ENCODE peak calls at places on chromosomes 3 and 15, in four cellular contexts. C, V, X and R are unnamed samples.

GRCh38 chr3:110495201-110495927 is 576.3 kb upstream of the NECTIN3 start:
- DNase-seq in C (no peak), V (no peak), X (no peak), R (no peak)

GRCh38 chr15:44633603-44634002 is 29.9 kb downstream of the SPG11 start:
- DNase-seq in C (peak; percentile 79), V (no peak), X (no peak), R (no peak)

GRCh38 chr3:72338082-72338941 is 509.9 kb downstream of the SHQ1 start:
- DNase-seq in C (peak; percentile 68), V (no peak), X (no peak), R (no peak)

GRCh38 chr15:90230071-90230494 is 3.7 kb downstream of the CIB1 start:
- DNase-seq in C (no peak), V (peak; percentile 55), X (no peak), R (no peak)

GRCh38 chr3:177830411-177830849 is 633.1 kb upstream of the TBL1XR1 start:
- DNase-seq in C (peak; percentile 98), V (no peak), X (no peak), R (no peak)

GRCh38 chr3:31427623-31428022 is 105.1 kb upstream of the STT3B start:
- DNase-seq in C (no peak), V (no peak), X (no peak), R (no peak)

GRCh38 chr15:50181983-50182232 is at the start of gene SLC27A2:
- DNase-seq in C (no peak), V (peak; percentile 68), X (no peak), R (no peak)

GRCh38 chr3:181729071-181729915 is 17.6 kb downstream of the SOX2 start:
- DNase-seq in C (no peak), V (no peak), X (no peak), R (no peak)

GRCh38 chr3:16297991-16298885 is 33.2 kb downstream of the OXNAD1 start:
- DNase-seq in C (no peak), V (no peak), X (no peak), R (no peak)

GRCh38 chr15:77731067-77731466 is 98.4 kb upstream of the LINGO1 start:
- DNase-seq in C (no peak), V (no peak), X (no peak), R (no peak)

GRCh38 chr15:51076898-51077564 is 17.7 kb downstream of the TNFAIP8L3 start:
- DNase-seq in C (peak; percentile 78), V (peak; percentile 32), X (no peak), R (peak; percentile 90)

GRCh38 chr15:50452927-50453326 is 28.7 kb downstream of the USP8 start:
- DNase-seq in C (peak; percentile 44), V (no peak), X (no peak), R (no peak)

GRCh38 chr3:171615742-171616141 is 155.5 kb upstream of the TNIK start:
- DNase-seq in C (peak; percentile 30), V (no peak), X (no peak), R (no peak)

GRCh38 chr15:38688761-38689160 is 124.1 kb upstream of the RASGRP1 start:
- DNase-seq in C (no peak), V (no peak), X (no peak), R (no peak)

GRCh38 chr3:126971891-126972351 is 11.0 kb upstream of the PLXNA1 start:
- DNase-seq in C (peak; percentile 95), V (peak; percentile 54), X (no peak), R (peak; percentile 60)

GRCh38 chr15:31129769-31130303 is 28.3 kb upstream of the TRPM1 start:
- DNase-seq in C (no peak), V (no peak), X (no peak), R (no peak)

GRCh38 chr15:22253676-22254408 is 173.5 kb downstream of the OR4M2 start:
- DNase-seq in C (no peak), V (no peak), X (no peak), R (no peak)

GRCh38 chr3:135034881-135035440 is 239.9 kb downstream of the EPHB1 start:
- DNase-seq in C (peak; percentile 6), V (no peak), X (no peak), R (no peak)

GRCh38 chr3:54654776-54655175 is 273.1 kb downstream of the LRTM1 start:
- DNase-seq in C (no peak), V (no peak), X (no peak), R (no peak)

GRCh38 chr3:170278632-170279031 is 56.4 kb downstream of the PRKCI start:
- DNase-seq in C (no peak), V (peak; percentile 30), X (no peak), R (no peak)

GRCh38 chr3:38724392-38724736 is 74.9 kb upstream of the SCN5A start:
- DNase-seq in C (no peak), V (no peak), X (no peak), R (no peak)

GRCh38 chr15:64490598-64491259 is 30.4 kb downstream of the ZNF609 start:
- DNase-seq in C (peak; percentile 14), V (no peak), X (no peak), R (no peak)

GRCh38 chr3:120560304-120561250 is 35.6 kb upstream of the NDUFB4 start:
- DNase-seq in C (peak; percentile 48), V (no peak), X (no peak), R (no peak)

GRCh38 chr3:171824076-171824475 is 13.8 kb upstream of the PLD1 start:
- DNase-seq in C (no peak), V (peak; percentile 42), X (no peak), R (no peak)

GRCh38 chr3:67461667-67462142 is 192.7 kb downstream of the SUCLG2 start:
- DNase-seq in C (peak; percentile 71), V (no peak), X (no peak), R (no peak)

GRCh38 chr3:150930839-150931238 is 25.6 kb upstream of the MINDY4B start:
- DNase-seq in C (no peak), V (no peak), X (no peak), R (no peak)

GRCh38 chr3:64977308-64978100 is 289.7 kb upstream of the ADAMTS9 start:
- DNase-seq in C (peak; percentile 60), V (no peak), X (no peak), R (no peak)

DNA sequence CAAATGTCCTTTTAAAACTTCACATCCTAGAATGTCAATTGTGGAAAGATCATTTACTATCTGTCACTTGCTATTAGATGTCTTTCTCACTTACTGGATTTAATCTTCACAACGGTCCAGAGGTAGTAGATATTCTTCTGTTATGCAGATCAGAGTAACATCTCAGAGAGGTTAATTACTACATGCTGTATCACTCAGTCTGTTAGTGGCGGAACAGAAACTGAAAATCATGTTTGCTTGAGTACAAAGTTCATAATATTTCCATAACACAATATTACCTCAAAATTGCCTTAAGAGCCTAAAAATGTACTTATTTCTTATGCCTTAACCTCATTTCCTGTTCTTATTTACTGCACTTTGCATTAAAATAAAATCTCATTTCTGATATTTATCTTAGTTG is 28.6 kb upstream of the GPR149 start:
- DNase-seq in C (no peak), V (no peak), X (no peak), R (no peak)
- TF ChIP-seq CTCF in C (no peak), V (no peak), X (no peak), R (no peak)

DNA sequence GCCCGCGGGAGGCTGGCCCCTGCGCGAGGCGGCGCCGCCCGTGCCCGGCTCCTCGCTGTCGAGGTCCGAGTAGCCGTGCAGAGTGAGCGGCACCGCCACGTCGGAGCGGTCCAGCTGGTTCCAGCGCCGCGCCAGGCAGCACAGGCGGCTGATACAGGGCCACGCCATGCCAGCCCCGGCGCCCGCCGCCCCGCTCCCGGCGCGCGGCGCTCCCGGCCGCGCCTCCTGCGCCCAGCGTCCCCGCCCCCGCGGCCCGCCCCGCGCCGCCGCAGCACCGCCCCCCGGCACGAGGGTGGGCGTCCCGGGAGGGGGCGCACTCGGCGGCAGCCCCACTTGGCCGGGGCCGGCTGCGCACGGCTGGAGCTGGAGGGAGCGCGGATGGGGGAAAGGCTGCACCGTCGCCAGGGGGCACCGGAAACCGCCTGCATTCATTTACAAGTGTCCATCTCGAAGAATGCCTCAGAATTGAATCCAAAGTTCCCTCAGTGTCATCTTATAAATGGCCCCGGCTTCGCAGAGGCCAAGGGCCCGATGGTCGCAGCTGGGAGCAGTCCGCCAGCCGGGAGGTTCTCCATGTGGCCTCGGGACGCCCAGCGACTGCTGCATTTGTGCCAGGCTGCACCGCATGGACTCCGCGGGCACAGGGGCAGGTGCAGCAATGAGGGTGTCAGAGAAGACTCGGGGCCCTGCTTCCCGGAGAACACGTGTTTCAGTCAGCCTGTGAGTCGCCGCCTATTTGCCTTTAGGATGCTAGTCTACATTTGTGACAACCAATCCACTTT is at the start of gene MAP6D1:
- DNase-seq in C (peak; percentile 34), V (peak; percentile 37), X (peak; percentile 55), R (peak; percentile 90)
- TF ChIP-seq CTCF in C (no peak), V (no peak), X (no peak), R (no peak)

GRCh38 chr15:73051811-73052678 is at the start of gene NEO1:
- DNase-seq in C (peak; percentile 63), V (peak; percentile 89), X (peak; percentile 93), R (peak; percentile 97)

GRCh38 chr15:73053398-73053723 is 1.1 kb downstream of the NEO1 start:
- DNase-seq in C (no peak), V (peak; percentile 43), X (no peak), R (no peak)

GRCh38 chr15:73056460-73056859 is 4.2 kb downstream of the NEO1 start:
- DNase-seq in C (no peak), V (no peak), X (no peak), R (no peak)

GRCh38 chr15:73052679-73053397 is 575 bp downstream of the NEO1 start:
- DNase-seq in C (peak; percentile 26), V (peak; percentile 74), X (peak; percentile 41), R (peak; percentile 41)

DNA sequence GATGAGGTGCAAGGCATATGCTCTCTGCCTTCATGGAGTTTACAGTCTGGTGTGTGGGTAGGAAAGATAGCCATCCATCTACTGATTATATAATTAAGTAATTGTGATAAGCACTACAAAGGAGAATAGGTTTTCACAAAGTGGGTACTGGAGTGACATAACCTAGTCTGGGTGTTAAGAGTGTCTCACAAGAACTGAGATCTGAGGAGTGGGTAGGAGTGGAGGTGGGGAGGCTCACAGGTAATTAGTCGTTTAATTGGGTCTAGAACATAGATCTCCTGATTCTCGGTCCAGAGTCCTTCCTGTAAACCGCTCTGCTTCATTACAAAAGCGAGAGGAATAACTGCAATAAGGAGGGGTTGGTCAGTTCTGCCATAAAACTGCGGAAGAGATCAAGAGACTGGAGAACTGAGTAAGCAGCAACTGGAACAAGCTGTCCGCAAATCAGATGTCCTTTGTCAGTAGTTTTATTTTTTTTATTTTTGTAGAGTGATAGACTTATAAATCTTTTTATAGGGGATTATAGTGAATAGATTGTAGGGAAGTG is 2.2 kb downstream of the NEO1 start:
- DNase-seq in C (no peak), V (peak; percentile 68), X (no peak), R (no peak)
- TF ChIP-seq CTCF in C (no peak), V (no peak), X (no peak), R (no peak)

GRCh38 chr3:29346828-29347227 is 66.0 kb downstream of the RBMS3 start:
- DNase-seq in C (peak; percentile 69), V (no peak), X (no peak), R (no peak)
- TF ChIP-seq CTCF in C (no peak), V (no peak), X (no peak), R (no peak)